ENCODE peak calls at places on chromosomes 7 and 10, in five cellular contexts. One of them, this sample, is unnamed.

GRCh38 chr10:32171213-32171612 is 115.0 kb upstream of the KIF5B start:
- DNase-seq in HFF-Myc: no peak
- DNase-seq in stimulated activated CD4-positive, alpha-beta T cell treated with anti-CD3 and anti-CD28 coated beads, Interleukin-12 subunit alpha, Interleukin-12 subunit beta, amount 100 ng/mL, for 24 hours: no peak
- DNase-seq in retina: no peak
- DNase-seq in hepatocyte: peak; percentile 37
- DNase-seq in this sample: no peak

GRCh38 chr10:49379596-49380410 is 16.1 kb downstream of the DRGX start:
- DNase-seq in HFF-Myc: no peak
- DNase-seq in stimulated activated CD4-positive, alpha-beta T cell treated with anti-CD3 and anti-CD28 coated beads, Interleukin-12 subunit alpha, Interleukin-12 subunit beta, amount 100 ng/mL, for 24 hours: no peak
- DNase-seq in retina: no peak
- DNase-seq in hepatocyte: no peak
- DNase-seq in this sample: peak; percentile 22

GRCh38 chr10:118496525-118496924 is 98.9 kb downstream of the PRLHR start:
- DNase-seq in HFF-Myc: no peak
- DNase-seq in stimulated activated CD4-positive, alpha-beta T cell treated with anti-CD3 and anti-CD28 coated beads, Interleukin-12 subunit alpha, Interleukin-12 subunit beta, amount 100 ng/mL, for 24 hours: no peak
- DNase-seq in retina: no peak
- DNase-seq in hepatocyte: peak; percentile 46
- DNase-seq in this sample: no peak

GRCh38 chr10:131126321-131127121 is 185.0 kb downstream of the TCERG1L start:
- DNase-seq in HFF-Myc: no peak
- DNase-seq in stimulated activated CD4-positive, alpha-beta T cell treated with anti-CD3 and anti-CD28 coated beads, Interleukin-12 subunit alpha, Interleukin-12 subunit beta, amount 100 ng/mL, for 24 hours: no peak
- DNase-seq in retina: peak; percentile 64
- DNase-seq in hepatocyte: no peak
- DNase-seq in this sample: no peak

GRCh38 chr7:157606140-157606539 is 269.3 kb downstream of the DNAJB6 start:
- DNase-seq in HFF-Myc: no peak
- DNase-seq in stimulated activated CD4-positive, alpha-beta T cell treated with anti-CD3 and anti-CD28 coated beads, Interleukin-12 subunit alpha, Interleukin-12 subunit beta, amount 100 ng/mL, for 24 hours: no peak
- DNase-seq in retina: no peak
- DNase-seq in hepatocyte: no peak
- DNase-seq in this sample: no peak

GRCh38 chr7:28558236-28558635 is 145.9 kb downstream of the CREB5 start:
- DNase-seq in HFF-Myc: no peak
- DNase-seq in stimulated activated CD4-positive, alpha-beta T cell treated with anti-CD3 and anti-CD28 coated beads, Interleukin-12 subunit alpha, Interleukin-12 subunit beta, amount 100 ng/mL, for 24 hours: no peak
- DNase-seq in retina: no peak
- DNase-seq in hepatocyte: no peak
- DNase-seq in this sample: no peak

GRCh38 chr7:5776894-5777645 is 4.4 kb downstream of the RNF216 start:
- DNase-seq in HFF-Myc: no peak
- DNase-seq in stimulated activated CD4-positive, alpha-beta T cell treated with anti-CD3 and anti-CD28 coated beads, Interleukin-12 subunit alpha, Interleukin-12 subunit beta, amount 100 ng/mL, for 24 hours: no peak
- DNase-seq in retina: no peak
- DNase-seq in hepatocyte: no peak
- DNase-seq in this sample: no peak

GRCh38 chr7:67453981-67454380 is 457.3 kb downstream of the TYW1 start:
- DNase-seq in HFF-Myc: no peak
- DNase-seq in stimulated activated CD4-positive, alpha-beta T cell treated with anti-CD3 and anti-CD28 coated beads, Interleukin-12 subunit alpha, Interleukin-12 subunit beta, amount 100 ng/mL, for 24 hours: no peak
- DNase-seq in retina: no peak
- DNase-seq in hepatocyte: no peak
- DNase-seq in this sample: no peak

GRCh38 chr7:133961724-133962123 is 165.4 kb upstream of the LRGUK start:
- DNase-seq in HFF-Myc: no peak
- DNase-seq in stimulated activated CD4-positive, alpha-beta T cell treated with anti-CD3 and anti-CD28 coated beads, Interleukin-12 subunit alpha, Interleukin-12 subunit beta, amount 100 ng/mL, for 24 hours: no peak
- DNase-seq in retina: no peak
- DNase-seq in hepatocyte: no peak
- DNase-seq in this sample: no peak

GRCh38 chr7:123769371-123769770 is 20.6 kb upstream of the WASL start:
- DNase-seq in HFF-Myc: peak; percentile 2
- DNase-seq in stimulated activated CD4-positive, alpha-beta T cell treated with anti-CD3 and anti-CD28 coated beads, Interleukin-12 subunit alpha, Interleukin-12 subunit beta, amount 100 ng/mL, for 24 hours: no peak
- DNase-seq in retina: no peak
- DNase-seq in hepatocyte: no peak
- DNase-seq in this sample: peak; percentile 77

GRCh38 chr10:133162178-133162909 is 2.3 kb downstream of the KNDC1 start:
- DNase-seq in HFF-Myc: no peak
- DNase-seq in stimulated activated CD4-positive, alpha-beta T cell treated with anti-CD3 and anti-CD28 coated beads, Interleukin-12 subunit alpha, Interleukin-12 subunit beta, amount 100 ng/mL, for 24 hours: no peak
- DNase-seq in retina: no peak
- DNase-seq in hepatocyte: no peak
- DNase-seq in this sample: no peak

GRCh38 chr10:103231047-103231551 is 14.6 kb upstream of the RPEL1 start:
- DNase-seq in HFF-Myc: peak; percentile 73
- DNase-seq in stimulated activated CD4-positive, alpha-beta T cell treated with anti-CD3 and anti-CD28 coated beads, Interleukin-12 subunit alpha, Interleukin-12 subunit beta, amount 100 ng/mL, for 24 hours: no peak
- DNase-seq in retina: peak; percentile 12
- DNase-seq in hepatocyte: peak; percentile 57
- DNase-seq in this sample: peak; percentile 87

GRCh38 chr7:106582365-106582764 is 78.6 kb downstream of the CCDC71L start:
- DNase-seq in HFF-Myc: no peak
- DNase-seq in stimulated activated CD4-positive, alpha-beta T cell treated with anti-CD3 and anti-CD28 coated beads, Interleukin-12 subunit alpha, Interleukin-12 subunit beta, amount 100 ng/mL, for 24 hours: no peak
- DNase-seq in retina: no peak
- DNase-seq in hepatocyte: no peak
- DNase-seq in this sample: no peak

GRCh38 chr10:101094113-101094512 is 32.3 kb downstream of the KAZALD1 start:
- DNase-seq in HFF-Myc: no peak
- DNase-seq in stimulated activated CD4-positive, alpha-beta T cell treated with anti-CD3 and anti-CD28 coated beads, Interleukin-12 subunit alpha, Interleukin-12 subunit beta, amount 100 ng/mL, for 24 hours: no peak
- DNase-seq in retina: peak; percentile 48
- DNase-seq in hepatocyte: no peak
- DNase-seq in this sample: no peak

GRCh38 chr7:30280631-30281030 is 3.8 kb upstream of the ZNRF2 start:
- DNase-seq in HFF-Myc: no peak
- DNase-seq in stimulated activated CD4-positive, alpha-beta T cell treated with anti-CD3 and anti-CD28 coated beads, Interleukin-12 subunit alpha, Interleukin-12 subunit beta, amount 100 ng/mL, for 24 hours: no peak
- DNase-seq in retina: no peak
- DNase-seq in hepatocyte: no peak
- DNase-seq in this sample: no peak

GRCh38 chr10:77592946-77593636 is 44.5 kb downstream of the KCNMA1 start:
- DNase-seq in HFF-Myc: peak; percentile 63
- DNase-seq in stimulated activated CD4-positive, alpha-beta T cell treated with anti-CD3 and anti-CD28 coated beads, Interleukin-12 subunit alpha, Interleukin-12 subunit beta, amount 100 ng/mL, for 24 hours: no peak
- DNase-seq in retina: no peak
- DNase-seq in hepatocyte: peak; percentile 61
- DNase-seq in this sample: peak; percentile 38

This sample was measured in cardiac muscle cell.